ENCODE peak calls at places on chromosome 13, in four cellular contexts. B is heart left ventricle, H is endothelial cell, Y is GM12865. P is an unnamed sample.

GRCh38 chr13:27270594-27271520 is at the start of gene RASL11A:
- DNase-seq in B (peak), H (peak), Y (peak), P (peak)

GRCh38 chr13:113140677-113141590 is 17.5 kb upstream of the PROZ start:
- DNase-seq in B (peak), H (no peak), Y (no peak), P (no peak)

GRCh38 chr13:96086736-96087135 is 3.2 kb upstream of the HS6ST3 start:
- DNase-seq in B (no peak), H (no peak), Y (no peak), P (no peak)

GRCh38 chr13:90015565-90016507 is 1331.7 kb upstream of the MIR17HG start:
- DNase-seq in B (no peak), H (no peak), Y (peak), P (no peak)

GRCh38 chr13:30580852-30581502 is 36.7 kb upstream of the USPL1 start:
- DNase-seq in B (no peak), H (no peak), Y (no peak), P (no peak)

GRCh38 chr13:31236211-31236786 is 36.5 kb downstream of the B3GLCT start:
- DNase-seq in B (no peak), H (no peak), Y (peak), P (peak)

GRCh38 chr13:42720116-42720857 is 61.1 kb upstream of the FAM216B start:
- DNase-seq in B (no peak), H (no peak), Y (peak), P (peak)

GRCh38 chr13:26919311-26919710 is 158.7 kb upstream of the GPR12 start:
- DNase-seq in B (no peak), H (no peak), Y (no peak), P (no peak)

GRCh38 chr13:54574791-54575190 is 1546.2 kb downstream of the OLFM4 start:
- DNase-seq in B (no peak), H (no peak), Y (no peak), P (no peak)

GRCh38 chr13:95156208-95156607 is 145.0 kb downstream of the ABCC4 start:
- DNase-seq in B (no peak), H (no peak), Y (no peak), P (no peak)

GRCh38 chr13:86882107-86882506 is 789.1 kb upstream of the SLITRK5 start:
- DNase-seq in B (no peak), H (no peak), Y (no peak), P (no peak)

GRCh38 chr13:75861786-75862185 is 225.7 kb downstream of the LMO7 start:
- DNase-seq in B (no peak), H (no peak), Y (no peak), P (no peak)

GRCh38 chr13:97295279-97296182 is 73.4 kb downstream of the MBNL2 start:
- DNase-seq in B (no peak), H (no peak), Y (no peak), P (no peak)

GRCh38 chr13:46492946-46493345 is 60.0 kb upstream of the LRCH1 start:
- DNase-seq in B (no peak), H (peak), Y (peak), P (no peak)

GRCh38 chr13:31797154-31797775 is 57.9 kb downstream of the RXFP2 start:
- DNase-seq in B (no peak), H (no peak), Y (no peak), P (no peak)

GRCh38 chr13:80151016-80151415 is 189.9 kb downstream of the SPRY2 start:
- DNase-seq in B (no peak), H (no peak), Y (no peak), P (no peak)

GRCh38 chr13:102550507-102550906 is 46.3 kb upstream of the TPP2 start:
- DNase-seq in B (no peak), H (no peak), Y (no peak), P (no peak)

GRCh38 chr13:48579167-48579918 is 46.5 kb upstream of the RCBTB2 start:
- DNase-seq in B (no peak), H (no peak), Y (peak), P (no peak)

GRCh38 chr13:44734204-44734707 is 158.1 kb upstream of the TSC22D1 start:
- DNase-seq in B (peak), H (no peak), Y (no peak), P (no peak)

GRCh38 chr13:90696254-90696653 is 651.2 kb upstream of the MIR17HG start:
- DNase-seq in B (no peak), H (no peak), Y (no peak), P (no peak)

GRCh38 chr13:34361528-34361927 is 543.6 kb downstream of the RFC3 start:
- DNase-seq in B (no peak), H (no peak), Y (no peak), P (no peak)

DNA sequence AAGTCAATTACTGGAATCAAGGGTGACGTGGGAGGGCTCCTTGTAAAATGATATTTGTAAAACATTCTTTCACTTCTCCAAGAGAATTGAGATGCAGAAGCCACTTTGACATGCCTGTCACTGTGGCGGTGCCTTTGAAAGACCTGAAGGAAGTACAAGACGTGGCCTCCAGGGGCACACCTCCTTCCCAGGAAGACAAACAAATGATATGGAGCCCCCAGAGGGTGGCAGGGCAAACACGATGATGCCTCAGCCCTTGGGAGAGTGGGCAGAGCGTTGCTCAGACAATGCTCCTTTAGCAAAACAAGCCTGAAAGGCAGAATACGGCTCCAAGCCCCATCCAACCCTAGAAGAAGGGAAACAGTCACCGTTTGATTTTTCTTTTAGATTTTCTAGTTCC is 9.3 kb upstream of the ATP12A start:
- DNase-seq in B (no peak), H (peak), Y (peak), P (peak)
- TF ChIP-seq CTCF in B (no peak), H (peak), Y (peak), P (no peak)

GRCh38 chr13:20188649-20189553 is 3.8 kb downstream of the GJB2 start:
- DNase-seq in B (no peak), H (no peak), Y (peak), P (peak)
- TF ChIP-seq CTCF in B (no peak), H (peak), Y (peak), P (peak)

GRCh38 chr13:73287871-73288270 is 229.1 kb downstream of the KLF5 start:
- DNase-seq in B (no peak), H (no peak), Y (no peak), P (no peak)

GRCh38 chr13:73284475-73284874 is 225.7 kb downstream of the KLF5 start:
- DNase-seq in B (no peak), H (no peak), Y (no peak), P (no peak)

GRCh38 chr13:73288596-73288995 is 229.8 kb downstream of the KLF5 start:
- DNase-seq in B (no peak), H (no peak), Y (no peak), P (no peak)

GRCh38 chr13:73290844-73291243 is 232.0 kb downstream of the KLF5 start:
- DNase-seq in B (no peak), H (no peak), Y (no peak), P (no peak)

DNA sequence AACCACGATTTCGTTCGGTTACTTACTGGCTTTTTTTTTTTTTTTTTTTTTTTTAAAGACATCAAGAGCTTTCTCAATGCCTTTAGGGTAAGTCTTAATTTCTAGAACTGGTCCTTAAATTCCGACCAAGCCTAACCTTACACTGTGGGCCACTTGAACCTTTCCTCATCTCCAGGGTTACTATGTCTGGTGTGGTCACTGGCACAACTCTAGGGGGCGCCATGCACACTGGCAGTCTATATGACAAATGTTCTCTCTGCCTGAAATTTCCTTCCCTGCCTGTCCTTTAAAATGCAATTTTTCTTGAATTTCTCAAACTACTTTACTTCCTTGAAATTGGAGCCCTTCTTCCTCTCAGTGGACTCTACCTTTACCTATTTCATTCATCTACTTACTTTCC is 227.4 kb downstream of the KLF5 start:
- DNase-seq in B (no peak), H (no peak), Y (no peak), P (no peak)
- TF ChIP-seq CTCF in B (no peak), H (no peak), Y (no peak), P (no peak)

GRCh38 chr13:62357887-62358645 is 942.4 kb upstream of the PCDH20 start:
- DNase-seq in B (no peak), H (peak), Y (peak), P (no peak)
- TF ChIP-seq CTCF in B (no peak), H (peak), Y (peak), P (no peak)

DNA sequence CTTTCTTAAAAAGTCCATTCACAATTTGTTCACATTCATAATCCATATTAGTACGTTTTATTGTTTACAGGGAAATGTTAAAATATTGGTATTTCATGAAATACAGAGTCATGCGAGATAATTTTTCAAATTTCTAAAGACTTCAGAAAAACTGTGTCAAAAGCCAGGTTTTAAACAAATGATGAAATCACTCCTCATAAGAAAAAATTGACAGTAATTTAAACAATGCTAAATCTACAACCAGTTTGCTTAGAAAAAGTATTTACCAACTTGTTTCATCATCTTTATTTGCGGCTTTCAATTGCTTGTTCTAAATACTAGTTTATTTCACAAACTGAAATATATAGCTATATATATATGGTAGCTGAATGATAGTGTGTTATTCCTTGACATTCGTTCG is 1.2 kb upstream of the NALCN start:
- DNase-seq in B (no peak), H (no peak), Y (no peak), P (no peak)
- TF ChIP-seq CTCF in B (no peak), H (no peak), Y (no peak), P (no peak)

GRCh38 chr13:20494656-20495055 is 31.0 kb downstream of the CRYL1 start:
- DNase-seq in B (no peak), H (no peak), Y (no peak), P (no peak)

GRCh38 chr13:20495087-20496023 is 30.3 kb downstream of the CRYL1 start:
- DNase-seq in B (no peak), H (peak), Y (peak), P (peak)

GRCh38 chr13:20489185-20489820 is 36.4 kb downstream of the CRYL1 start:
- DNase-seq in B (no peak), H (no peak), Y (no peak), P (no peak)

GRCh38 chr13:20492036-20492435 is 33.6 kb downstream of the CRYL1 start:
- DNase-seq in B (no peak), H (no peak), Y (no peak), P (no peak)

GRCh38 chr13:20492641-20493040 is 33.0 kb downstream of the CRYL1 start:
- DNase-seq in B (no peak), H (peak), Y (peak), P (peak)
- TF ChIP-seq CTCF in B (no peak), H (peak), Y (peak), P (peak)

GRCh38 chr13:51585696-51586095 is 1.4 kb downstream of the WDFY2 start:
- DNase-seq in B (no peak), H (no peak), Y (peak), P (no peak)

GRCh38 chr13:51585234-51585672 is 991 bp downstream of the WDFY2 start:
- DNase-seq in B (no peak), H (no peak), Y (peak), P (no peak)

GRCh38 chr13:51584731-51585191 is 499 bp downstream of the WDFY2 start:
- DNase-seq in B (peak), H (peak), Y (peak), P (peak)

GRCh38 chr13:51583469-51583874 is 790 bp upstream of the WDFY2 start:
- DNase-seq in B (no peak), H (no peak), Y (no peak), P (no peak)

DNA sequence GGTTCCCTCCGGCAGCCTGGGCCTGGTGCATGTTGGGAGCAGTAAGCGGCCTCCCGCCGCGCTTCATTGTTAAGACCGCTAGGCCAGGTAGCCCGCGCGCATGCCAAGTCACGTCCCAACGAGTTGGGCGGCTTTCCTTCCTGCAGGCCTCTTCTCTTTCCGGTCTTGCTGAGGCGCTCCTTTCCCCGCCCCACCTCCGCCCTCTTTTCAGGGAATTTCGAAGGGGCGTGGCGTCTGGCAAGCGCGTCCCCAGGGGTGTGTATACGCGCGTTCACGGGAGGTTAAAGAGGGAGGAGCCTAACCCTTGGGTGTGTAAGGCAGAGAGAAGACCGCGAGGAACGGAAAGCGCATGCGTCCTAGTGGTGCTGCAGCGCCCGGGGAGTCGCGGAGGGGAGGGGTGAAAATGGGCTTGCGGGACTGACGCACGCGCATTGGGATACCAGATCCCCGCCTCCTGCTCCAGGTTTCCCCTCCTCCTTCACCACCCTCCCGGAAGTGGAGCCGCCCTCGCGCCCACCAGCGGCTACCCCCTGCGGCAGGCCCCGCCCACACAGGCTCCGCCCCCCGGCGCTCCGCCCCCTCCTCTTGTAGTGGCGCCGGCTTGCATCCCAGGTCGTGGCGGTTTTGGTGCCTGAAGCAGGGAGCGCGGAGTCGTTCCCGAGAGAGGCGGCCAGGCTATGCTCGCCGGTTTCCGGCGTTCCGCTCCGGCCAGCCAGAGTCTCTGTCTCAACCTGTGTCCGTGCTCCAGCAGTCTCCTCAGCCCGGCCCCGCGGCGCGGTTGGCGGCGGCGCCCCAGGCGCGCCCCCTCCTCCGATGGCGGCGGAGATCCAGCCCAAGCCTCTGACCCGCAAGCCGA is at the start of gene WDFY2:
- DNase-seq in B (peak), H (peak), Y (peak), P (peak)
- TF ChIP-seq CTCF in B (no peak), H (peak), Y (no peak), P (no peak)

DNA sequence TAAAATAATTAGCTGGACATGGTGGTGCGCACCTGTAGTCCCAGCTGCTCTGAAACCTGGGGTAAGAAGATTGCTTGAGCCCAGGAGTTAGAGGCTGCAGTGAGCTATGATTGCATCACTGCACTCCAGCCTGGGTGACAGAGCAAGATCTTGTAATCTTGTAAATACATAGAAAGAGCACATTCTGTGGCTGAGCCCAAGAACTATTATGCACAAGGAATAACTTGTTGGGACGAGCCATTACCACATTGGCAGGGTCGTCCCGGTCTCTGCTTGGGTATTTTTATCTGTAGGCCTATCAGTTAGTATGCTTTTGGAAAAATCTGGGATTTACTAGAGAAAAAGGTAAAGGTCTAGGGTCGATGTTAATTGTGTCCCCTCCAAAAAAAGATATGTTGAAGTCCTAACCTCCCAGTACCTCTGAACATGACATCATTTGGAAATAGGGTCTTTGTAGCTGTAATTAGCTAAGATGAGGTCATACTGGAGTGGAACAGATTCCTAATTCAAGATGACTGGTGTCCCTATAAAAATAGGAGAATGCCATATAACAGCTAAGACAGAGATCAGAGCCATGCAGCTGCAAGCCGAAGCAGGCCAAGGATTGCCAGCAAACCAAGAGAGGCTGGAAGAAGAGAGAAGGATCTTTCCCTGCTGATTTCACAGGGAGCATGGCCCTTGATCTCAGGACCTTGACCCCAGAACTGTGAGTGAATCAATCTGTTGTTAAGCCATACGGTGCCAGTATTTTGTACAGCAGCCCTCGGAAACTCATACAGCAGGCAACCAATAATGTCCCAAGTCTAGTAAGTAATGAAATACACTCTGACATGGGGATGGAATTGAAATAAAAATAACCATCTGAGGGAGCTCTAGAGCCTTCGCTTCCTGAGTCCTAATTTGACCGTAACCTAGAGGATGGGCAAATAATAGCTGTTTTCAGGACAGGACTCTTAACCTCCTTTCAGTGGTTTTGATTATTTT is 77.0 kb downstream of the TM9SF2 start:
- DNase-seq in B (no peak), H (no peak), Y (peak), P (no peak)
- TF ChIP-seq CTCF in B (no peak), H (no peak), Y (no peak), P (no peak)

DNA sequence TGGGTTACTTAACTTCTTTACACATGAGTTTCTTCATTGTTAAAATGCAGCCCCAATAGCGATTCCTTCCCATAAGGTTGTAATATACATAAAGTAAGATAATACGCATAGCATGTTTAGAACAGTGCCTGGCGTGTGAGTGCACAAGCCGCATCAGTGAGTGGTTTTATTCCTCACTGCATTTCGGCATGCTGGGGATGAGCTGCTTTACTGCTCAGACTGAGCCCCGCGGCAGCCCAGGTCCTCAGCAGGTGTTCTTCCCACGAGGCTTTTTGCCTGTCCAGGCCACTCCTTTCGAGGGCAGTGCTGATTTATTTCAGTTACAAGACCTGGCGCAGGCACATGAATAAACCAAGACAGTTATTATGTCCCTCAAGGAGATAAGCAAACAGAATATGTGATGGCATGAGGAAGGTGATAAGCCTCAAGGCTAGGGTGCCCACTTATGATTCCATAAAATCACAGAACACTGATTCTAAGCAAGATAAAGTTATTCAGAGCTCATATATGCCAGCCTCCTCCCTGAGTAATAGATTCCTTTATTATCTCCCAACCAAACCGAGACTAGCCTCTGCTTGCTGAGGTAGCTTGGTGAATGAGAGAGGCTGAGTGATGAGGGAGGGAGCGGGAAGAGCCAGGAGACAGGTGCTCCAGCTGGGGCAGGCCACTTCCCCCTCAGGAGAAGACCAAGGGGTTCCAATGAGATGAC is 505.5 kb downstream of the DIAPH3 start:
- DNase-seq in B (no peak), H (no peak), Y (no peak), P (no peak)
- TF ChIP-seq CTCF in B (no peak), H (no peak), Y (no peak), P (no peak)

P was measured in activated CD8-positive, alpha-beta T cell treated with anti-CD3 and anti-CD28 coated beads for 36 hours.